ENCODE peak calls at places on chromosomes 1 and 21, in five cellular contexts. U is K562, W is HCT116, I is H1, T is GM12878. A is an unnamed sample.

GRCh38 chr1:29256979-29257804 is 20.9 kb downstream of the PTPRU start:
- DNase-seq in U (no peak), W (no peak), I (no peak), T (no peak), A (no peak)

GRCh38 chr1:198291036-198291435 is 134.2 kb downstream of the NEK7 start:
- DNase-seq in U (no peak), W (no peak), I (no peak), T (no peak), A (no peak)

GRCh38 chr1:10724052-10724494 is 72.4 kb downstream of the CASZ1 start:
- DNase-seq in U (no peak), W (peak; percentile 12), I (no peak), T (no peak), A (no peak)

GRCh38 chr1:219442575-219442974 is 170.3 kb downstream of the ZC3H11B start:
- DNase-seq in U (no peak), W (peak; percentile 8), I (no peak), T (no peak), A (no peak)

GRCh38 chr1:67832737-67833594 is at the start of gene GNG12:
- DNase-seq in U (peak; percentile 69), W (peak; percentile 51), I (peak; percentile 88), T (no peak), A (no peak)

GRCh38 chr1:207897188-207897587 is 13.7 kb downstream of the CD34 start:
- DNase-seq in U (no peak), W (no peak), I (no peak), T (no peak), A (no peak)

GRCh38 chr1:225461533-225462428 is 33.9 kb upstream of the LBR start:
- DNase-seq in U (no peak), W (no peak), I (no peak), T (no peak), A (no peak)

GRCh38 chr1:21665711-21666571 is 3.2 kb downstream of the RAP1GAP start:
- DNase-seq in U (no peak), W (no peak), I (no peak), T (no peak), A (no peak)

GRCh38 chr1:150186789-150187559 is 37.3 kb downstream of the PLEKHO1 start:
- DNase-seq in U (peak; percentile 62), W (peak; percentile 38), I (no peak), T (no peak), A (peak; percentile 46)

GRCh38 chr1:37156646-37157045 is 122.3 kb upstream of the GRIK3 start:
- DNase-seq in U (no peak), W (peak; percentile 10), I (no peak), T (no peak), A (no peak)

GRCh38 chr1:82318265-82318664 is 517.5 kb downstream of the ADGRL2 start:
- DNase-seq in U (no peak), W (no peak), I (no peak), T (no peak), A (no peak)

GRCh38 chr1:13605159-13605558 is 21.5 kb downstream of the PDPN start:
- DNase-seq in U (no peak), W (no peak), I (no peak), T (no peak), A (no peak)

GRCh38 chr1:53590581-53591515 is 131.6 kb downstream of the DMRTB1 start:
- DNase-seq in U (no peak), W (no peak), I (no peak), T (no peak), A (no peak)

GRCh38 chr1:37931148-37931492 is 15.7 kb downstream of the INPP5B start:
- DNase-seq in U (no peak), W (no peak), I (no peak), T (no peak), A (no peak)

GRCh38 chr21:16573581-16573980 is 843.8 kb downstream of the USP25 start:
- DNase-seq in U (no peak), W (no peak), I (no peak), T (no peak), A (no peak)

GRCh38 chr1:54854376-54855020 is 32.5 kb downstream of the DHCR24 start:
- DNase-seq in U (no peak), W (no peak), I (no peak), T (no peak), A (no peak)

GRCh38 chr1:2555634-2556276 is 416 bp upstream of the TNFRSF14 start:
- DNase-seq in U (no peak), W (no peak), I (no peak), T (no peak), A (no peak)

GRCh38 chr1:41383094-41383852 is 22.0 kb downstream of the FOXO6 start:
- DNase-seq in U (no peak), W (no peak), I (no peak), T (no peak), A (no peak)

GRCh38 chr1:170929412-170929834 is 5.9 kb upstream of the MROH9 start:
- DNase-seq in U (no peak), W (no peak), I (no peak), T (no peak), A (no peak)

GRCh38 chr1:201944002-201944401 is 2.3 kb downstream of the LMOD1 start:
- DNase-seq in U (no peak), W (no peak), I (no peak), T (no peak), A (no peak)

GRCh38 chr1:193654951-193655705 is 468.7 kb upstream of the B3GALT2 start:
- DNase-seq in U (no peak), W (peak; percentile 2), I (no peak), T (no peak), A (no peak)

GRCh38 chr1:72137665-72138064 is 144.7 kb downstream of the NEGR1 start:
- DNase-seq in U (no peak), W (no peak), I (no peak), T (no peak), A (no peak)

GRCh38 chr1:153617677-153618076 is 1.6 kb upstream of the S100A14 start:
- DNase-seq in U (peak; percentile 68), W (peak; percentile 57), I (peak; percentile 89), T (no peak), A (no peak)

GRCh38 chr1:22976461-22977243 is 4.0 kb upstream of the LACTBL1 start:
- DNase-seq in U (peak; percentile 87), W (peak; percentile 78), I (peak; percentile 79), T (peak; percentile 40), A (peak; percentile 74)

GRCh38 chr1:183137782-183138181 is 48.3 kb upstream of the LAMC2 start:
- DNase-seq in U (no peak), W (no peak), I (no peak), T (no peak), A (no peak)

GRCh38 chr1:53350853-53351767 is 23.2 kb upstream of the LRP8 start:
- DNase-seq in U (no peak), W (no peak), I (peak; percentile 43), T (no peak), A (no peak)

GRCh38 chr1:54302951-54303843 is 103.0 kb downstream of the SSBP3 start:
- DNase-seq in U (no peak), W (no peak), I (no peak), T (no peak), A (no peak)

GRCh38 chr1:218886472-218886871 is 287.2 kb upstream of the LYPLAL1 start:
- DNase-seq in U (no peak), W (no peak), I (no peak), T (no peak), A (no peak)

GRCh38 chr1:24198766-24199165 is 11.7 kb upstream of the IFNLR1 start:
- DNase-seq in U (no peak), W (no peak), I (no peak), T (no peak), A (no peak)

GRCh38 chr1:162974810-162975209 is 94.4 kb upstream of the RGS4 start:
- DNase-seq in U (no peak), W (no peak), I (no peak), T (no peak), A (no peak)

GRCh38 chr1:162972768-162973167 is 96.4 kb upstream of the RGS4 start:
- DNase-seq in U (no peak), W (no peak), I (no peak), T (no peak), A (no peak)

GRCh38 chr1:162977944-162978568 is 91.1 kb upstream of the RGS4 start:
- DNase-seq in U (no peak), W (no peak), I (no peak), T (no peak), A (no peak)

GRCh38 chr1:162973381-162973795 is 95.8 kb upstream of the RGS4 start:
- DNase-seq in U (no peak), W (no peak), I (no peak), T (no peak), A (no peak)

DNA sequence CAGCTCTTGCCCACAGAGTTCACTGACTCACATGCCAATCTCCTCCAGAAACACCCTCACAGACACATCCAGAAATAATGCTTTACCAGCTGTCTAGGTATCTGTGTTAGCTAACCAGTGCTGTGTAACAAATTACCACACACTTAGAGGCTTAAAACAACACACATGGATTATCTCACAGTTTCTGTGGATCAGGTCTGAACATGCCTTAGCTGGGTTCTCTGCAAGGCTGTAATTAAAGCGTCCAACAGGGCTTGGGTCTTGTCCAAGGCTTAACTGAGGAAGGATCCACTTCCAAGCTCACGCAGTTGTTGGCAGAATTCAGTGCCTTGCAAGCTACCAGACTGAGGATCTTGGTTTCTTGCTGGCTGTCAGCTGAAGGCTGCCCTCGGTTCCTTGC is 92.5 kb upstream of the RGS4 start:
- DNase-seq in U (no peak), W (no peak), I (no peak), T (no peak), A (no peak)
- H2AFZ ChIP-seq in U (no peak overlapping the region), W (no peak overlapping the region), I (no peak overlapping the region), T (no peak overlapping the region), A (no peak overlapping the region)

DNA sequence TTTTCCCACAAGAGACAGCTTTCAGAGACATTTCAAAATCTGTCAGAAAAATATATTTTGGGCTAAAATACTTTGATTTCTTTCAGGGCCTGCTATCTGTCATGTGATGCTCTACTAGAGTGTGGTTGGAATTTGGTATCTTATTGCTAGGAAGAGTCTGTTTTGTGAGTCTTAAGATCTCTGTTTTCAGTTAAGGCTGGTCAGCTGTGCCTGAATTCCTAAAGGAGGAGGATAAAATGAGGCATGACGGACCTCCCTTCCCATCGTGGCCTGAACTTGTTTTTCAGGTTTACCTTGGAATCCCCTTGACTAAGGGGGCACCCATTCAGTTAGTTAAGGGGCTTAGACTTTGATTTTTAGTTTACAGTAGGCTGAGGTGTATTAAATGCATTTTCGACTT is 18.1 kb downstream of the CAPN2 start:
- DNase-seq in U (no peak), W (no peak), I (no peak), T (no peak), A (no peak)
- TF ChIP-seq ZNF274 in U (no peak), W (no peak), I (no peak), T (no peak), A (no peak)

GRCh38 chr1:61050541-61051454 is 31.6 kb upstream of the NFIA start:
- DNase-seq in U (peak; percentile 74), W (no peak), I (peak; percentile 68), T (no peak), A (no peak)
- TF ChIP-seq JUND in U (no peak), W (no peak), I (no peak), T (no peak), A (no peak)

DNA sequence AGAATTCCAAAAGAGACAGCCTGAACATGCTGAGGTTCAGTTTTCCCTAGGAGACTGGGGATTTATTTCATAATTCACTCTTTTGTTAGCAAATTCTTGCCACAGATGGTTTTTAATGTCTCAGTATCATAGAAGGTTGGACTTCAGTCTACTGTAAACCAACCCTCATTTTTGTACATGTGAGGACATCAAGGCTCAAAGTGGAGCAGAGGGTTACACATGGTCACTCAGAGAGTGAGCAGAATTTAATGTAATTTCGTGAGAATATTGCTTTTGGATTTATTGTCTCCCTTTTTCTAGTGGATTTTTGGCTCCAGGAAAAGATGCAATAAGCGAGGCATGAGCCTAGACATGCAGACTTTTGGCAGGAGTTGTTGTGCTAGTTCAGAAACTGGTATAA is 210.8 kb upstream of the JUN start:
- DNase-seq in U (no peak), W (no peak), I (no peak), T (no peak), A (no peak)
- H2AFZ ChIP-seq in U (peak overlapping the region; percentile 4), W (no peak overlapping the region), I (no peak overlapping the region), T (no peak overlapping the region), A (no peak overlapping the region)

A was measured in HepG2.